ENCODE peak calls at places on chromosomes 7 and 10, in ten cellular contexts. V is IMR-90, R is neural progenitor cell, Q is astrocyte, P is GM23248, K is colonic mucosa, T is H9, X is fibroblast of lung, L is PC-3, G is mesendoderm. M is an unnamed sample.

GRCh38 chr10:132541601-132542011 is 4.0 kb downstream of the INPP5A start:
- DNase-seq in X (no peak), P (peak), R (no peak), G (no peak), T (no peak), Q (no peak), V (no peak), K (no peak), L (no peak), M (no peak)

GRCh38 chr7:31814187-31814586 is 127.2 kb downstream of the PPP1R17 start:
- DNase-seq in Q (no peak), X (peak), L (peak), P (peak), V (no peak), R (peak), K (no peak), T (no peak), G (peak), M (peak)

GRCh38 chr7:2402687-2403013 is 761 bp upstream of the CHST12 start:
- DNase-seq in Q (no peak), X (no peak), R (no peak), L (no peak), P (no peak), T (no peak), G (no peak), V (no peak), K (no peak), M (no peak)

GRCh38 chr10:132065491-132066105 is at the start of gene JAKMIP3:
- DNase-seq in K (peak), P (peak), R (peak), G (peak), X (peak), T (peak), V (peak), L (peak), Q (peak), M (peak)

GRCh38 chr10:118045842-118046490 is 775 bp downstream of the RAB11FIP2 start:
- DNase-seq in L (peak), X (peak), Q (peak), G (peak), R (no peak), T (no peak), K (peak), V (peak), P (peak), M (no peak)

GRCh38 chr10:97571622-97572021 is 957 bp upstream of the ANKRD2 start:
- DNase-seq in X (no peak), K (no peak), T (no peak), V (no peak), G (no peak), L (peak), Q (no peak), P (no peak), R (no peak), M (no peak)

GRCh38 chr7:130896898-130897514 is 163.0 kb upstream of the KLF14 start:
- DNase-seq in G (peak), Q (peak), R (peak), V (peak), X (peak), K (peak), P (peak), L (peak), T (peak), M (peak)

GRCh38 chr10:68327889-68328786 is 3.7 kb upstream of the HNRNPH3 start:
- DNase-seq in L (no peak), K (no peak), G (peak), T (no peak), R (peak), P (peak), Q (peak), X (peak), V (peak), M (no peak)

GRCh38 chr7:101564778-101565211 is 64.3 kb downstream of the MYL10 start:
- DNase-seq in X (no peak), Q (no peak), R (peak), G (peak), L (peak), T (peak), P (peak), K (peak), V (no peak), M (peak)

GRCh38 chr7:1923409-1924053 is 253.5 kb downstream of the ELFN1 start:
- DNase-seq in K (no peak), X (no peak), Q (no peak), G (no peak), V (no peak), R (no peak), L (no peak), P (no peak), T (no peak), M (no peak)

GRCh38 chr10:129415261-129416135 is 51.5 kb upstream of the MGMT start:
- DNase-seq in X (no peak), T (no peak), R (no peak), Q (no peak), G (no peak), K (peak), P (no peak), V (no peak), L (no peak), M (no peak)

GRCh38 chr7:141348728-141349127 is 202.5 kb upstream of the AGK start:
- DNase-seq in K (no peak), L (no peak), V (no peak), R (no peak), T (no peak), Q (no peak), X (no peak), G (no peak), P (no peak), M (no peak)

GRCh38 chr7:106542550-106543220 is 118.3 kb downstream of the CCDC71L start:
- DNase-seq in V (peak), R (peak), X (peak), T (peak), L (peak), G (peak), K (peak), Q (peak), P (peak), M (peak)

GRCh38 chr10:121442536-121442935 is 155.7 kb downstream of the FGFR2 start:
- DNase-seq in V (no peak), X (no peak), L (no peak), R (no peak), G (no peak), Q (no peak), P (no peak), T (no peak), K (no peak), M (no peak)

GRCh38 chr7:27367179-27367929 is 124.8 kb downstream of the EVX1 start:
- DNase-seq in P (no peak), V (no peak), G (no peak), X (no peak), T (no peak), L (no peak), K (no peak), R (no peak), Q (no peak), M (no peak)

GRCh38 chr10:15419279-15419874 is 48.3 kb upstream of the FAM171A1 start:
- DNase-seq in G (peak), V (peak), T (no peak), R (peak), X (peak), K (peak), Q (peak), P (peak), L (peak), M (peak)

GRCh38 chr10:117004627-117005453 is at the start of gene SHTN1:
- DNase-seq in P (peak), K (peak), R (peak), T (peak), G (peak), Q (peak), V (peak), L (peak), X (peak), M (peak)

GRCh38 chr10:54797636-54798395 is 3.2 kb downstream of the PCDH15 start:
- DNase-seq in V (peak), K (no peak), T (no peak), X (peak), Q (peak), P (peak), G (no peak), R (no peak), L (peak), M (no peak)

GRCh38 chr7:156376317-156376716 is 264.3 kb upstream of the RNF32 start:
- DNase-seq in X (no peak), L (no peak), V (no peak), R (no peak), K (no peak), Q (no peak), G (no peak), P (no peak), T (no peak), M (no peak)

GRCh38 chr7:98997836-98998235 is 119.5 kb downstream of the TRRAP start:
- DNase-seq in X (no peak), P (peak), V (no peak), K (no peak), T (no peak), G (no peak), Q (no peak), R (no peak), L (no peak), M (no peak)

GRCh38 chr10:69647101-69647500 is 17.1 kb downstream of the FAM241B start:
- DNase-seq in P (no peak), V (no peak), Q (no peak), R (no peak), L (no peak), X (no peak), G (no peak), K (no peak), T (no peak), M (peak)

GRCh38 chr10:78424721-78425120 is 391.1 kb downstream of the RPS24 start:
- DNase-seq in K (no peak), X (no peak), V (no peak), P (no peak), G (peak), T (peak), L (peak), Q (no peak), R (peak), M (peak)

DNA sequence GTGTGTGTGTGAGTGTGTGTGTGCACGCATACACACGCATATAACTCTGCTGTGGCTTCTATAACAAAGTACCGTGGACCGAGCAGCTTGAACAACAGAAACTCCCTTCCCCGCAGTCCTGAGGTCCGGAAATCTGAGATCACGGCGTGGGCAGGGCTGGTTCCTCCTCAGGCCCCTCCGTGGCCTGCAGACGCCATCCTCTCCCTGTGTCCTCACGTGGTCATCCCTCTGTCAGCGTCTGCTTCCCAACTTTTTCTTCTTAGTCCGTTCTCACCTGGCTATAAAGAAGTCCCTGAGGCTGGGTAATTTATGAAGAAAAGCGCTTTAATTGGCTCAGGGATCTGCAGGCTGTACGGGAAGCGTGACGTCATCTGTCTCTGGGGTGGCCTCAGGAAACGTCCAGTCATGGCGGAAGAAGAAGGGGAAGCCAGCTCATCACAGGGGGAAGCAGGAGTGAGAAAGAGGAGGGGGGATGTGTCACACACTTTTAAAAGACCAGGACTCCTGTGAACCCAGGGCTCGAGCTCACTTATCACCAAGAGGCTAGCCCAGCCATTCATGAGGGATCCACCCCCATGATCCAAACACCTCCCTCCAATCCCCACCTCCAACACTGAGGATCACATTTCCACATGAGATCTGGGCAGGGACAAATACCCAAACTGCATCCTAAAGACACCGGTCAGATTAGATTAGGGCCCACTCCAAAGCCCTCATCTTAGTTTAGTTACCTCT is 91.2 kb upstream of the INSIG1 start:
- DNase-seq in T (no peak), L (peak), K (peak), X (peak), V (peak), R (no peak), G (no peak), Q (peak), P (peak), M (no peak)
- H3K9ac ChIP-seq in T (no peak), L (peak), K (peak), X (peak), V (no peak), R (no peak), G (no peak), Q (peak), P (peak), M (no peak)

DNA sequence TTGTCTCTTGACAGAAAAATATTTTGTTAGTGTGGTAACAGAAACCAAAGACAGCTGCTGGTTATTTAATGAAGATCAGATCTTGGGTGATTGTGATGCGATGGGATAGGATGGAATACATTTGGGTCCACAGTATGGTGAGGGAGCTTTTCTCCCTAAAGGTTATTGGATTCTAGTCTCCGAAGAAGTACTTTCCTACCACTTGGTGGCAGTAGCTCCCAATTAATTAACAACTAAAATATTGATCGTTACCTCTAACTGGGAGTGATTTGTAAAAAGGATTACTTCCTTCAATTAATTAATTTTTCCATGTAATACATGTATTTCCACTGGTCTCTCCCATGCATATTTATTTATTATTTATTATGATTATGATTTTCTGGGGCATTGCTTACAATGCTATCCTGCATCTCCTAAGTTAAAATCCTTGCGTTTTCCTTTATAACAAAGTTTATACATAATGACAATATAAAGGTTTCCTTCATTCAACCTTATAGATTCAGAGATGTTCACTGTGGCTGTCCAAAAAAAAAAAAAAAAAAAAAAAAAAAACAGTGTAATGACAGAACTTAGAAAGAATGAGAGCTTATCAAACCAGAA is 25.6 kb downstream of the TMEM196 start:
- DNase-seq in V (peak), G (peak), R (peak), T (no peak), L (peak), X (peak), P (peak), Q (peak), K (no peak), M (no peak)
- H3K9ac ChIP-seq in V (no peak), G (no peak), R (no peak), T (no peak), L (no peak), X (no peak), P (no peak), Q (no peak), K (no peak), M (no peak)

GRCh38 chr7:148605350-148605749 is 14.8 kb downstream of the C7orf33 start:
- DNase-seq in P (no peak), K (no peak), T (no peak), L (no peak), Q (no peak), G (no peak), X (no peak), V (no peak), R (no peak), M (no peak)

GRCh38 chr7:148609045-148609725 is 18.6 kb downstream of the C7orf33 start:
- DNase-seq in T (no peak), L (no peak), X (peak), R (no peak), P (no peak), G (no peak), V (peak), Q (peak), K (no peak), M (no peak)

GRCh38 chr7:148611692-148612091 is 21.1 kb downstream of the C7orf33 start:
- DNase-seq in V (no peak), K (no peak), X (no peak), L (no peak), T (peak), P (no peak), Q (no peak), G (no peak), R (no peak), M (peak)

GRCh38 chr7:148607151-148607661 is 16.6 kb downstream of the C7orf33 start:
- DNase-seq in R (peak), V (no peak), G (peak), Q (no peak), K (no peak), X (no peak), P (no peak), T (peak), L (no peak), M (peak)
- H3K9ac ChIP-seq in R (no peak), V (no peak), G (no peak), Q (no peak), K (no peak), X (no peak), P (no peak), T (no peak), L (no peak), M (no peak)

DNA sequence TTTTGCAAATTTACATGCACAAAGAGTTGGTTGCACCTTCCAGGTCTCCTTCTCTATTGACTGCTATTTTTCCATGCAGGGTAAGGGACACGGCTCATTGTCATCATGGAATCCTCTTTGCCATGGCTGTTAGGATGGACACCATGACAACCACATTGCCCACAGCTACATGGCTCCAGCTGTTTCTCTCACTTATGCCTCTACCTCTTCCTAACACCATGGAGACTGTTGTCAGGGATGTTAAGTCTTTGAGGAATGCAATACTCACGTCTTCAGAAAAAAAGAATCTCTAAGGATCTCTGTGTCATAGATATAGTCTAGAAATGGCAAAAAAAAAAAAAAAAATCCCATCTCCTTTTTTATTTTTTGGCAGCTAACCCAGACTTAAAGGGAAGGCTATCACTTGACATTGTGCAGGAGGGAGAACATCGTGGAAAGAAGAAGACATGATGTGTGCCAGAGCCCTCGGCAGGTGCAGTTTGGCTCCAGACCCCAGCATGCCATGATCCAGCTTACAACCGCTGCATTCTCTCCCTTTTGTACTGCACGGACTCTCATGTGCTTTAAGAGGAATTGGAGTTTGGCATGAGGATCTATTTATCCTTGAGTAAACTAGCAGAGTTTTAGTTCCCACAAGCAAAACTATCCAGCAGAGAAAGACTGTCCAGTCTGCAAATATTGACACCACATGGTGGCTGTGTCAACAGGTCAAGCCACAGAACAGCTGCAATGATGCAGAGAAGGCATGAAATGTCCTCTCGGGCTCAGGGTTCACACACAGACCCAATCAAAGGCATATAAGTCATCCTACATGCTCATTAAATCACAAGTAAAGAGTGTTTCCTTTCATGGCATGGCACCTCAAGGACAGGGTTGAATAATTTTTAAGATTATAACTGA is 70.8 kb downstream of the FRMD4A start:
- DNase-seq in R (no peak), P (no peak), X (peak), V (peak), Q (peak), L (no peak), T (no peak), K (no peak), G (peak), M (no peak)
- H3K9ac ChIP-seq in R (no peak), P (no peak), X (no peak), V (no peak), Q (no peak), L (no peak), T (no peak), K (no peak), G (no peak), M (no peak)

GRCh38 chr7:70696139-70696782 is 435.7 kb upstream of the GALNT17 start:
- DNase-seq in K (peak), G (peak), V (peak), T (no peak), P (peak), Q (peak), X (peak), R (peak), L (no peak), M (no peak)
- H3K9ac ChIP-seq in K (peak), G (peak), V (peak), T (peak), P (peak), Q (peak), X (peak), R (peak), L (no peak), M (peak)

GRCh38 chr7:65387893-65388292 is 14.2 kb downstream of the ZNF92 start:
- DNase-seq in L (no peak), G (no peak), K (no peak), V (no peak), R (no peak), Q (no peak), P (no peak), X (no peak), T (no peak), M (no peak)
- H3K9ac ChIP-seq in L (no peak), G (no peak), K (no peak), V (no peak), R (no peak), Q (no peak), P (no peak), X (no peak), T (no peak), M (no peak)

GRCh38 chr10:126904807-126905686 is at the start of gene DOCK1:
- DNase-seq in R (peak), Q (peak), K (peak), T (peak), L (peak), V (peak), G (peak), P (peak), X (peak), M (peak)
- H3K9ac ChIP-seq in R (peak), Q (peak), K (peak), T (peak), L (peak), V (peak), G (peak), P (peak), X (peak), M (peak)

GRCh38 chr10:27461312-27461711 is 42.8 kb upstream of the RAB18 start:
- DNase-seq in R (no peak), L (no peak), K (no peak), V (no peak), G (no peak), P (no peak), T (no peak), X (no peak), Q (no peak), M (no peak)

GRCh38 chr10:27470890-27471289 is 33.2 kb upstream of the RAB18 start:
- DNase-seq in T (peak), L (no peak), K (no peak), G (peak), Q (no peak), P (no peak), X (no peak), R (peak), V (no peak), M (peak)

GRCh38 chr10:27464993-27465392 is 39.1 kb upstream of the RAB18 start:
- DNase-seq in K (no peak), X (no peak), R (no peak), V (no peak), Q (no peak), G (peak), T (no peak), P (no peak), L (no peak), M (peak)
- H3K9ac ChIP-seq in K (no peak), X (no peak), R (no peak), V (no peak), Q (no peak), G (no peak), T (no peak), P (no peak), L (no peak), M (no peak)

GRCh38 chr10:75774780-75775490 is 343.5 kb downstream of the LRMDA start:
- DNase-seq in V (no peak), T (no peak), L (no peak), X (no peak), R (no peak), G (no peak), P (no peak), Q (no peak), K (no peak), M (no peak)
- H3K9ac ChIP-seq in V (no peak), T (no peak), L (no peak), X (no peak), R (no peak), G (no peak), P (no peak), Q (no peak), K (no peak), M (no peak)

DNA sequence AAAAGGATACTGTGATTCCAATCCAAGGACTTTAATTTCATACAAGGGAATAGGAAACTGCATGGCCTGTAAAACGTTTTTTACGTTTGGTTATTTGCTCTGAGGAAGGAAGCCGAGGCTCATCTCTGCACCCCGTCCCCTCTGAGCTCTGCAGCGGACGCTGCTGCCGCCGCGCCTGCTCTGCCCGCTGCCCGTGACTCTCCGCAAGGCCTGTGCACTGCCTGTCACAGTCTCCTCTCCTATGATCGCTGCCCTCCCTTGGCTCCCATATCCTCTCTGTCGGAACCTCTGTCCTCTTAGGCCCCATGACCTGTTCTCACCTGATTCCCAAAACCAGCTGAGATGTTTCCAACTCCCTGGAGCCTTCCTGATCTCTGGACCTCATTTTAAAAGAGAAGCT is 320.3 kb upstream of the ZNF32 start:
- DNase-seq in X (no peak), L (no peak), R (no peak), Q (no peak), G (no peak), T (no peak), K (no peak), P (no peak), V (no peak), M (no peak)
- H3K9ac ChIP-seq in X (no peak), L (no peak), R (no peak), Q (no peak), G (no peak), T (no peak), K (no peak), P (no peak), V (no peak), M (no peak)